ENCODE peak calls at places on chromosomes 3 and 15, in eight cellular contexts. N is EH, W is germinal center, G is endothelial cell of umbilical vein, Z is fibroblast of the aortic adventitia, H is amygdala, V is aorta, Q is SJSA1. R is an unnamed sample.

GRCh38 chr15:71114066-71114680 is 1.1 kb upstream of the THSD4 start:
- DNase-seq in W (no peak), V (no peak), N (no peak), H (no peak), Q (no peak), Z (no peak), G (no peak), R (no peak)

GRCh38 chr3:195236076-195236798 is 34.7 kb downstream of the XXYLT1 start:
- DNase-seq in W (no peak), G (no peak), Z (no peak), H (no peak), N (no peak), Q (no peak), V (no peak), R (no peak)

GRCh38 chr15:60649845-60650548 is 171.1 kb upstream of the ICE2 start:
- DNase-seq in H (no peak), V (no peak), N (no peak), G (no peak), W (no peak), Q (no peak), Z (no peak), R (no peak)

GRCh38 chr3:169607909-169608308 is 55.6 kb downstream of the MECOM start:
- DNase-seq in W (no peak), N (no peak), Z (no peak), H (no peak), V (no peak), G (no peak), Q (no peak), R (no peak)

GRCh38 chr3:184737641-184738518 is 26.0 kb upstream of the MAGEF1 start:
- DNase-seq in V (no peak), Q (no peak), H (no peak), N (peak), G (peak), Z (peak), W (no peak), R (no peak)

GRCh38 chr3:23440416-23441294 is 237.5 kb downstream of the UBE2E2 start:
- DNase-seq in G (no peak), V (no peak), W (peak), N (no peak), H (no peak), Z (no peak), Q (no peak), R (no peak)

GRCh38 chr3:129278970-129279906 is 568 bp downstream of the HMCES start:
- DNase-seq in V (peak), G (peak), Q (peak), W (peak), H (no peak), Z (peak), N (peak), R (peak)

GRCh38 chr3:141191097-141191749 is 40.4 kb upstream of the PXYLP1 start:
- DNase-seq in Z (no peak), W (no peak), H (no peak), G (no peak), Q (no peak), N (peak), V (no peak), R (no peak)

GRCh38 chr15:57586661-57587404 is 4.9 kb upstream of the MYZAP start:
- DNase-seq in Z (no peak), W (peak), G (no peak), V (no peak), H (no peak), N (peak), Q (no peak), R (no peak)

GRCh38 chr3:107882261-107882660 is 208.6 kb downstream of the CD47 start:
- DNase-seq in Z (no peak), N (no peak), H (no peak), Q (no peak), G (no peak), V (no peak), W (no peak), R (no peak)

GRCh38 chr3:119357190-119357589 is 63.0 kb downstream of the ARHGAP31 start:
- DNase-seq in Q (peak), W (no peak), H (no peak), V (no peak), Z (no peak), N (no peak), G (no peak), R (no peak)

GRCh38 chr15:91535856-91536500 is 317.5 kb upstream of the SLCO3A1 start:
- DNase-seq in W (no peak), N (peak), Z (no peak), Q (no peak), H (no peak), G (no peak), V (no peak), R (no peak)

GRCh38 chr3:124409650-124410275 is 320.5 kb upstream of the UMPS start:
- DNase-seq in Z (no peak), H (no peak), N (peak), G (peak), Q (peak), W (no peak), V (no peak), R (no peak)

GRCh38 chr3:10184250-10184649 is 19.5 kb downstream of the IRAK2 start:
- DNase-seq in N (no peak), G (no peak), Q (no peak), V (no peak), Z (no peak), W (no peak), H (no peak), R (no peak)

GRCh38 chr3:43405888-43406636 is 119.7 kb downstream of the SNRK start:
- DNase-seq in G (no peak), H (no peak), Z (no peak), Q (no peak), N (no peak), V (no peak), W (no peak), R (peak)

GRCh38 chr3:190430906-190431305 is 18.8 kb downstream of the TMEM207 start:
- DNase-seq in W (no peak), V (no peak), H (no peak), N (no peak), Q (no peak), G (no peak), Z (no peak), R (no peak)

GRCh38 chr3:170056710-170057454 is 19.1 kb downstream of the GPR160 start:
- DNase-seq in W (peak), Z (no peak), V (no peak), G (no peak), Q (no peak), H (no peak), N (no peak), R (no peak)

GRCh38 chr15:94293411-94294402 is 62.3 kb downstream of the MCTP2 start:
- DNase-seq in Z (peak), Q (no peak), V (no peak), G (no peak), N (no peak), W (no peak), H (no peak), R (no peak)

GRCh38 chr15:60154764-60155163 is 150.7 kb downstream of the FOXB1 start:
- DNase-seq in Q (no peak), H (no peak), V (no peak), W (no peak), G (no peak), N (no peak), Z (no peak), R (no peak)

GRCh38 chr15:98983333-98983732 is 24.3 kb downstream of the PGPEP1L start:
- DNase-seq in N (peak), Z (peak), V (peak), H (no peak), G (peak), Q (peak), W (no peak), R (peak)

GRCh38 chr3:8638994-8639393 is 5.6 kb downstream of the SSUH2 start:
- DNase-seq in V (no peak), H (no peak), W (no peak), G (no peak), Z (no peak), N (no peak), Q (no peak), R (no peak)

GRCh38 chr15:57953874-57954273 is 111.6 kb downstream of the ALDH1A2 start:
- DNase-seq in N (no peak), V (no peak), W (no peak), H (no peak), G (no peak), Z (no peak), Q (no peak), R (no peak)

GRCh38 chr3:8622873-8623725 is 21.5 kb downstream of the SSUH2 start:
- DNase-seq in V (peak), N (peak), Q (peak), G (peak), W (peak), Z (peak), H (no peak), R (no peak)

GRCh38 chr3:41199866-41200668 is 762 bp downstream of the CTNNB1 start:
- DNase-seq in N (peak), H (no peak), G (peak), Q (peak), V (peak), W (peak), Z (peak), R (no peak)

GRCh38 chr15:50764331-50765201 is 940 bp downstream of the SPPL2A start:
- DNase-seq in V (no peak), N (peak), G (peak), Z (peak), W (peak), H (no peak), Q (no peak), R (no peak)

GRCh38 chr15:101727186-101727585 is 2.9 kb upstream of the TARS3 start:
- DNase-seq in W (no peak), H (no peak), Z (no peak), V (no peak), Q (no peak), G (no peak), N (no peak), R (no peak)

GRCh38 chr15:51348688-51349087 is 7.2 kb downstream of the GLDN start:
- DNase-seq in W (no peak), Q (no peak), V (no peak), Z (no peak), N (no peak), G (no peak), H (no peak), R (no peak)

GRCh38 chr15:25504307-25504706 is 65.5 kb upstream of the UBE3A start:
- DNase-seq in Z (peak), G (no peak), Q (peak), V (no peak), H (no peak), N (peak), W (no peak), R (no peak)

GRCh38 chr15:60652870-60653269 is 173.9 kb upstream of the ICE2 start:
- DNase-seq in G (no peak), H (no peak), N (no peak), W (peak), Q (no peak), Z (no peak), V (no peak), R (no peak)

GRCh38 chr3:107797586-107797985 is 274.8 kb downstream of the BBX start:
- DNase-seq in V (no peak), G (no peak), Q (no peak), H (no peak), N (peak), Z (peak), W (no peak), R (no peak)

GRCh38 chr15:25092661-25093060 is 137.9 kb downstream of the SNRPN start:
- DNase-seq in N (peak), Z (peak), W (no peak), H (no peak), Q (no peak), V (no peak), G (no peak), R (no peak)

GRCh38 chr15:58770519-58770856 is 614 bp upstream of the MINDY2 start:
- DNase-seq in N (peak), Q (no peak), H (no peak), Z (peak), G (no peak), W (peak), V (no peak), R (no peak)

GRCh38 chr15:36544518-36545383 is 34.7 kb upstream of the CDIN1 start:
- DNase-seq in Q (no peak), H (no peak), Z (peak), W (no peak), V (no peak), G (no peak), N (no peak), R (no peak)

GRCh38 chr15:88982304-88982945 is 69.2 kb upstream of the MFGE8 start:
- DNase-seq in Z (peak), W (no peak), Q (no peak), N (peak), H (no peak), G (no peak), V (peak), R (no peak)

R was measured in glomerular endothelial cell.